ENCODE peak calls at places on chromosomes 1 and 21, in six cellular contexts. G is neural progenitor cell, Z is mucosa of descending colon, O is right atrium auricular region, C is astrocyte, F is psoas muscle. Y is an unnamed sample. For H3K36me3 and H3K9me3, the result is how much of the 10 kb centered on the place peaks cover.

GRCh38 chr1:178407215-178407614 is 89.5 kb downstream of the CLEC20A start:
- DNase-seq in O (no peak), C (no peak), Z (no peak), G (no peak), F (no peak), Y (no peak)

GRCh38 chr1:84289169-84289785 is 12.2 kb upstream of the SAMD13 start:
- DNase-seq in O (no peak), F (no peak), C (no peak), Z (no peak), G (no peak), Y (no peak)

GRCh38 chr1:153805929-153806750 is 30.9 kb downstream of the SLC27A3 start:
- DNase-seq in G (no peak), F (peak), Z (no peak), C (no peak), O (no peak), Y (no peak)

GRCh38 chr1:6205849-6206845 is at the start of gene RNF207:
- DNase-seq in Z (peak), F (peak), G (peak), C (peak), O (no peak), Y (no peak)

GRCh38 chr1:151370211-151370911 is 2.1 kb downstream of the SELENBP1 start:
- DNase-seq in G (no peak), O (peak), Z (no peak), F (peak), C (no peak), Y (no peak)

GRCh38 chr21:25838809-25839208 is 104.0 kb downstream of the GABPA start:
- DNase-seq in C (peak), Z (no peak), O (no peak), F (no peak), G (no peak), Y (peak)

GRCh38 chr1:51236548-51237312 is 657 bp downstream of the RNF11 start:
- DNase-seq in G (peak), C (peak), O (peak), Z (peak), F (peak), Y (peak)

GRCh38 chr1:4657920-4658585 is 3.6 kb downstream of the AJAP1 start:
- DNase-seq in F (peak), O (no peak), C (no peak), Z (no peak), G (peak), Y (no peak)

GRCh38 chr1:48470506-48470905 is 1.5 kb downstream of the SPATA6 start:
- DNase-seq in G (peak), C (peak), Z (peak), F (peak), O (no peak), Y (no peak)

GRCh38 chr1:234505774-234506114 is 26.8 kb upstream of the TARBP1 start:
- DNase-seq in C (peak), O (no peak), Z (no peak), G (no peak), F (no peak), Y (peak)

GRCh38 chr1:6347641-6348487 is 45.7 kb downstream of the ACOT7 start:
- DNase-seq in C (peak), Z (no peak), O (no peak), G (peak), F (peak), Y (no peak)

GRCh38 chr1:197915797-197916686 is 1.1 kb upstream of the LHX9 start:
- DNase-seq in F (peak), C (peak), O (no peak), Z (no peak), G (peak), Y (peak)

GRCh38 chr1:197918815-197919522 is 1.8 kb downstream of the LHX9 start:
- DNase-seq in O (no peak), F (no peak), C (no peak), Z (no peak), G (peak), Y (no peak)

GRCh38 chr1:197917813-197918646 is 858 bp downstream of the LHX9 start:
- DNase-seq in Z (no peak), G (peak), O (no peak), C (no peak), F (no peak), Y (peak)

GRCh38 chr1:197919523-197920301 is 2.5 kb downstream of the LHX9 start:
- DNase-seq in O (no peak), F (no peak), Z (no peak), G (peak), C (no peak), Y (no peak)

DNA sequence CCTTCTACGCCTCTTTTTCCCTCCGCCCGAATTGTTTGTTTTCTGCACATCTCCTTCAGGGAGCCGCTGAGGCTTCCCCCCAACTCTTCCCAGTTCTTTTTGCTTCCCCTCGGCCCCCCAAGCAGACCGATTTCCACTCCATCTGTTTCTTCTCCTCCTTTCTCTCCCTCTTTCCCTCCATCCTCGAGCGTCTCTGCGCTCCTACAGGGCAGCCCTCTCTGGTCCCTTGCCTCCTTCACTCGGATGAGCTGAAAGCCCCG is 311 bp downstream of the LHX9 start:
- DNase-seq in O (no peak), F (no peak), G (no peak), Z (no peak), C (no peak), Y (no peak)
- H3K4me3 ChIP-seq in O (peak), F (peak), G (peak), Z (no peak), C (no peak), Y (peak)

GRCh38 chr1:89271616-89272015 is 1.0 kb downstream of the GBP5 start:
- DNase-seq in Z (no peak), G (no peak), F (no peak), C (peak), O (no peak), Y (peak)

GRCh38 chr1:89276690-89277089 is 4.0 kb upstream of the GBP5 start:
- DNase-seq in Z (no peak), O (no peak), G (no peak), F (no peak), C (no peak), Y (no peak)

GRCh38 chr1:89277725-89278124 is 5.1 kb upstream of the GBP5 start:
- DNase-seq in G (no peak), O (no peak), C (no peak), F (no peak), Z (no peak), Y (no peak)

GRCh38 chr1:89273324-89273778 is 691 bp upstream of the GBP5 start:
- DNase-seq in Z (peak), G (no peak), C (no peak), F (peak), O (no peak), Y (no peak)

DNA sequence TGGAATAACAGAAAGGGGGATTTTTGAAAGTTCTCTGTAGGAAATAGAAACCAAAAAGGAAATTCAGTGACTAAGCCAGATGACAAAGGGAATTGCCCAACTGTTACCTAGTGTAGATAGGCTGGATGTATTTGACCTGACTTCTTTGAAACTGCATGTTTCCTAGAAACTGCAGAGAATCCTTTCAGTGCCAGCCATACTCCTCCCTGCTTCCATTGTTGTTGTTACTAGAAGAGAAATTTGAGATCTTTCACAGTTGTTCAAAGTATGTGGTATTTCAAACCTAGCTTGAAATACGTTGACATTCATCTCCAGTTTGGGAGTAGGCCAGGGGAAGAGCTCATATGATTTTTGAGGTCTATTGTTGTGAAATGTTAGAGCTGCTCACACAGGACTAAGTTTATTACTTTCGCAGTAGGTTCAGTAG is 1.8 kb upstream of the GBP5 start:
- DNase-seq in C (peak), Z (no peak), G (no peak), O (no peak), F (no peak), Y (peak)
- H3K36me3 ChIP-seq in C (under half), Z (under half), G (under half), O (under half), F (under half), Y (under half)

DNA sequence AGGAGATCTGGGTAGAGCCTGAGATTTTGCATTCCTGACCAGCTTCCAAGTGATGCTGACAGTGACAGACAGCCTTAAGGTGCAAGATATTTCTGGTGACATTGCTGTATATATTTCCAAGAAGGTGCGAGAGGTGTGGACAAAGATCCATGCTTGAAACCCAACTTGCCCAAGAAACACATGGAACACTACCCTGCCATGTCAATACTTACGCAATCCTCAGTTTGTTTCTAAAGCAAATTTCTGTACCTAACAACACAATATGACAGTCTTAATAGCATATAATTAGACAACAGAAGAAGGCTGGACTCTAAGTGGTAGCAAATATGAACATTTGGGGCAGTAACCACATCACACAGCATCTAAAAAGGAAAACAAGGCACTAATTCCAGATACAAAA is 260.4 kb downstream of the DSCAM start:
- DNase-seq in G (no peak), C (no peak), O (no peak), F (no peak), Z (no peak), Y (no peak)
- H3K9me3 ChIP-seq in G (under half), C (under half), O (under half), F (under half), Z (under half), Y (under half)

GRCh38 chr1:115507256-115507589 is 134.5 kb upstream of the VANGL1 start:
- DNase-seq in O (no peak), G (peak), C (peak), Z (no peak), F (no peak), Y (no peak)
- H3K4me3 ChIP-seq in O (no peak), G (no peak), C (no peak), Z (no peak), F (no peak), Y (no peak)

DNA sequence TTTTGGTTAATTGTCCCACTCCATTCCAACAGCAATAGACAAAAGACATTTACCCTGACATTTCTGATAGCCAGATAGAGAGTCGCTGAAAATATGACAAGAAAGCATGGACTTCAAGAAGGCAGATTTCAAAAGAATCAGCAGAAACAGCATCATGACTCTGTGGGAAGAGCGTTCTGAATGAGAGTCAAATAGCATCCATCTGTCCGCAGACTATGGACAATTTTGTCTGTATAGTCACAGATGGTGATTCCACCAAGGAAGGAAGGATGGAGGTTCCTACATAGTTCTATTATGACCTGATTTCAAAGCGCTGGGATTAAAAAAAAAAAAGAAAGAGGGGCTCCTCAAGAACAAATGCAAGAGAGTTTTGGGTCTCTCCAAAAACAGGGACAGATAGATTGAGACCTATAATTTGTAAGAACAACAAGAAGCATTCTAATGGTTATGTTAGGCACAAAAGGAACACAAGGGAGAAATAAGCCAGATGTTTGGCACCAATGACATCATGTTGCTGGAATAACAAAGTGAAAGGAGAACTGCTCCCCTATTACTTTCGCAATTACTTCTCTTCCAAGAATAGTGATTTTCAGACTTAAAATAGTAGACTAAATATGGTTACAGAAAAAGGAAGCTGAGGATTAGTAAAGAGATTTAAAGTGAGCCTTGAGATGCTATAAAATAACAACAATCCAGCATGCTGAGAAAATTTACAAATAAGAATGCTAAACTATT is 28.5 kb downstream of the NIBAN1 start:
- DNase-seq in C (no peak), G (no peak), O (no peak), Z (no peak), F (no peak), Y (no peak)
- H3K36me3 ChIP-seq in C (under half), G (under half), O (under half), Z (under half), F (under half), Y (under half)

Y was measured in MG63.